ENCODE peak calls at places on chromosomes 2 and 18, in seven cellular contexts. K, J, I, N, W, S and T are unnamed samples.
A peak's percentile ranks its signal among the peaks of the same experiment; 100 is the strongest.

GRCh38 chr2:64359892-64360657 is 93.9 kb upstream of the LGALSL start:
- DNase-seq in K (peak; percentile 47), J (peak; percentile 84), I (no peak), N (peak; percentile 88), W (no peak), S (no peak), T (no peak)

GRCh38 chr18:9474103-9474982 is 970 bp upstream of the RALBP1 start:
- DNase-seq in K (no peak), J (peak; percentile 86), I (no peak), N (peak; percentile 71), W (no peak), S (peak; percentile 15), T (no peak)

GRCh38 chr2:218582085-218582484 is 13.4 kb downstream of the CNOT9 start:
- DNase-seq in K (no peak), J (peak; percentile 18), I (no peak), N (peak; percentile 66), W (no peak), S (no peak), T (no peak)

GRCh38 chr2:165791811-165792454 is 2.1 kb downstream of the GALNT3 start:
- DNase-seq in K (no peak), J (no peak), I (no peak), N (peak; percentile 18), W (no peak), S (no peak), T (no peak)

GRCh38 chr18:49025767-49026500 is 75.2 kb upstream of the SMAD7 start:
- DNase-seq in K (peak; percentile 19), J (no peak), I (peak; percentile 59), N (no peak), W (peak; percentile 28), S (no peak), T (no peak)

GRCh38 chr2:150526827-150527226 is 39.4 kb upstream of the RND3 start:
- DNase-seq in K (no peak), J (peak; percentile 50), I (no peak), N (peak; percentile 98), W (no peak), S (no peak), T (no peak)

GRCh38 chr18:78634061-78634696 is 345.4 kb upstream of the SALL3 start:
- DNase-seq in K (no peak), J (no peak), I (no peak), N (no peak), W (no peak), S (no peak), T (no peak)

GRCh38 chr2:204545861-204546773 is 842 bp downstream of the PARD3B start:
- DNase-seq in K (no peak), J (peak; percentile 33), I (peak; percentile 68), N (peak; percentile 17), W (peak; percentile 47), S (no peak), T (no peak)

GRCh38 chr2:144084114-144084661 is 435.7 kb downstream of the ZEB2 start:
- DNase-seq in K (no peak), J (peak; percentile 15), I (no peak), N (peak; percentile 68), W (no peak), S (no peak), T (no peak)

GRCh38 chr2:236089271-236090026 is 78.7 kb downstream of the GBX2 start:
- DNase-seq in K (no peak), J (no peak), I (no peak), N (peak; percentile 83), W (no peak), S (no peak), T (no peak)

GRCh38 chr18:26556573-26556972 is 8.2 kb upstream of the KCTD1 start:
- DNase-seq in K (no peak), J (no peak), I (no peak), N (no peak), W (no peak), S (no peak), T (no peak)

GRCh38 chr18:3037423-3037915 is 24.5 kb upstream of the LPIN2 start:
- DNase-seq in K (no peak), J (peak; percentile 72), I (peak; percentile 4), N (no peak), W (no peak), S (no peak), T (no peak)

GRCh38 chr18:23057096-23057495 is 78.2 kb upstream of the CABLES1 start:
- DNase-seq in K (no peak), J (no peak), I (no peak), N (no peak), W (no peak), S (no peak), T (no peak)

GRCh38 chr2:84817239-84817655 is 63.6 kb downstream of the TRABD2A start:
- DNase-seq in K (no peak), J (no peak), I (no peak), N (no peak), W (no peak), S (no peak), T (no peak)

GRCh38 chr2:156423674-156424282 is 12.4 kb upstream of the GPD2 start:
- DNase-seq in K (no peak), J (no peak), I (no peak), N (no peak), W (no peak), S (no peak), T (no peak)

GRCh38 chr2:204473224-204473623 is 72.1 kb upstream of the PARD3B start:
- DNase-seq in K (no peak), J (no peak), I (no peak), N (no peak), W (no peak), S (no peak), T (no peak)

GRCh38 chr2:215002500-215002899 is 135.9 kb downstream of the ABCA12 start:
- DNase-seq in K (no peak), J (peak; percentile 62), I (no peak), N (peak; percentile 46), W (no peak), S (no peak), T (no peak)

GRCh38 chr2:81528852-81529480 is 1224.4 kb upstream of the LRRTM1 start:
- DNase-seq in K (no peak), J (no peak), I (no peak), N (no peak), W (no peak), S (no peak), T (no peak)

GRCh38 chr2:68632026-68632425 is 11.4 kb upstream of the PROKR1 start:
- DNase-seq in K (no peak), J (no peak), I (no peak), N (no peak), W (no peak), S (no peak), T (no peak)

GRCh38 chr2:88692187-88692586 is 714 bp downstream of the RPIA start:
- DNase-seq in K (peak; percentile 40), J (peak; percentile 36), I (no peak), N (peak; percentile 33), W (peak; percentile 41), S (no peak), T (peak; percentile 11)